ENCODE peak calls at places on chromosomes 3 and 15, in four cellular contexts. One of them, this sample, is unnamed.

GRCh38 chr3:74801924-74802323 is 187.5 kb upstream of the CNTN3 start:
- DNase-seq in esophagus squamous epithelium: no peak
- DNase-seq in heart right ventricle: no peak
- DNase-seq in neural progenitor cell: no peak
- DNase-seq in this sample: no peak

GRCh38 chr3:94137377-94137776 is 74.5 kb downstream of the NSUN3 start:
- DNase-seq in neural progenitor cell: no peak
- DNase-seq in heart right ventricle: no peak
- DNase-seq in esophagus squamous epithelium: no peak
- DNase-seq in this sample: no peak

GRCh38 chr3:76585794-76586392 is 454.0 kb upstream of the ROBO2 start:
- DNase-seq in neural progenitor cell: peak; percentile 14
- DNase-seq in heart right ventricle: no peak
- DNase-seq in esophagus squamous epithelium: no peak
- DNase-seq in this sample: no peak

GRCh38 chr3:38623539-38623938 is 25.9 kb downstream of the SCN5A start:
- DNase-seq in esophagus squamous epithelium: no peak
- DNase-seq in heart right ventricle: no peak
- DNase-seq in neural progenitor cell: peak; percentile 75
- DNase-seq in this sample: no peak

GRCh38 chr15:42083605-42083908 is 10.8 kb downstream of the PLA2G4D start:
- DNase-seq in neural progenitor cell: no peak
- DNase-seq in heart right ventricle: no peak
- DNase-seq in esophagus squamous epithelium: no peak
- DNase-seq in this sample: no peak

GRCh38 chr3:64552160-64552559 is 135.6 kb downstream of the ADAMTS9 start:
- DNase-seq in heart right ventricle: no peak
- DNase-seq in neural progenitor cell: no peak
- DNase-seq in esophagus squamous epithelium: no peak
- DNase-seq in this sample: no peak

GRCh38 chr3:197183582-197183981 is 114.8 kb downstream of the DLG1 start:
- DNase-seq in heart right ventricle: no peak
- DNase-seq in esophagus squamous epithelium: no peak
- DNase-seq in neural progenitor cell: peak; percentile 9
- DNase-seq in this sample: no peak

GRCh38 chr3:47428585-47429145 is 47.1 kb downstream of the SCAP start:
- DNase-seq in heart right ventricle: no peak
- DNase-seq in neural progenitor cell: no peak
- DNase-seq in esophagus squamous epithelium: no peak
- DNase-seq in this sample: no peak

GRCh38 chr3:51681453-51681852 is 10.4 kb downstream of the TEX264 start:
- DNase-seq in heart right ventricle: peak; percentile 51
- DNase-seq in neural progenitor cell: no peak
- DNase-seq in esophagus squamous epithelium: no peak
- DNase-seq in this sample: no peak

GRCh38 chr3:5002174-5002870 is 23.1 kb downstream of the BHLHE40 start:
- DNase-seq in neural progenitor cell: no peak
- DNase-seq in heart right ventricle: no peak
- DNase-seq in esophagus squamous epithelium: no peak
- DNase-seq in this sample: no peak

GRCh38 chr3:16363636-16364035 is 98.6 kb downstream of the OXNAD1 start:
- DNase-seq in heart right ventricle: no peak
- DNase-seq in esophagus squamous epithelium: no peak
- DNase-seq in neural progenitor cell: no peak
- DNase-seq in this sample: no peak

GRCh38 chr3:169771651-169772529 is 1.3 kb upstream of the MYNN start:
- DNase-seq in heart right ventricle: peak; percentile 32
- DNase-seq in esophagus squamous epithelium: no peak
- DNase-seq in neural progenitor cell: peak; percentile 87
- DNase-seq in this sample: no peak

GRCh38 chr15:98667521-98668179 is 19.3 kb downstream of the IGF1R start:
- DNase-seq in neural progenitor cell: peak; percentile 14
- DNase-seq in esophagus squamous epithelium: no peak
- DNase-seq in heart right ventricle: no peak
- DNase-seq in this sample: no peak

GRCh38 chr15:25714538-25714840 is 148.6 kb downstream of the ATP10A start:
- DNase-seq in neural progenitor cell: no peak
- DNase-seq in heart right ventricle: no peak
- DNase-seq in esophagus squamous epithelium: no peak
- DNase-seq in this sample: no peak

GRCh38 chr3:13540332-13540995 is 8.5 kb upstream of the FBLN2 start:
- DNase-seq in neural progenitor cell: no peak
- DNase-seq in heart right ventricle: no peak
- DNase-seq in esophagus squamous epithelium: no peak
- DNase-seq in this sample: no peak

GRCh38 chr3:130787422-130788068 is 40.9 kb upstream of the PIK3R4 start:
- DNase-seq in heart right ventricle: no peak
- DNase-seq in esophagus squamous epithelium: no peak
- DNase-seq in neural progenitor cell: no peak
- DNase-seq in this sample: no peak

GRCh38 chr3:118863731-118864322 is 170.8 kb downstream of the IGSF11 start:
- DNase-seq in heart right ventricle: no peak
- DNase-seq in esophagus squamous epithelium: no peak
- DNase-seq in neural progenitor cell: peak; percentile 20
- DNase-seq in this sample: no peak

GRCh38 chr3:25476639-25477038 is 48.6 kb downstream of the RARB start:
- DNase-seq in esophagus squamous epithelium: no peak
- DNase-seq in neural progenitor cell: no peak
- DNase-seq in heart right ventricle: peak; percentile 23
- DNase-seq in this sample: no peak

GRCh38 chr15:94673801-94674200 is 442.4 kb downstream of the MCTP2 start:
- DNase-seq in esophagus squamous epithelium: no peak
- DNase-seq in heart right ventricle: no peak
- DNase-seq in neural progenitor cell: no peak
- DNase-seq in this sample: no peak

GRCh38 chr3:196620228-196620627 is 19.3 kb upstream of the NRROS start:
- DNase-seq in heart right ventricle: peak; percentile 21
- DNase-seq in neural progenitor cell: no peak
- DNase-seq in esophagus squamous epithelium: no peak
- DNase-seq in this sample: peak; percentile 71

GRCh38 chr3:22939349-22939748 is 263.8 kb upstream of the UBE2E2 start:
- DNase-seq in esophagus squamous epithelium: no peak
- DNase-seq in neural progenitor cell: no peak
- DNase-seq in heart right ventricle: no peak
- DNase-seq in this sample: no peak

GRCh38 chr3:157103280-157103679 is 56.7 kb downstream of the CCNL1 start:
- DNase-seq in neural progenitor cell: no peak
- DNase-seq in heart right ventricle: no peak
- DNase-seq in esophagus squamous epithelium: no peak
- DNase-seq in this sample: no peak

GRCh38 chr3:197337214-197337613 is 38.8 kb upstream of the DLG1 start:
- DNase-seq in neural progenitor cell: no peak
- DNase-seq in esophagus squamous epithelium: no peak
- DNase-seq in heart right ventricle: no peak
- DNase-seq in this sample: no peak

GRCh38 chr3:114799789-114800188 is 347.3 kb downstream of the ZBTB20 start:
- DNase-seq in esophagus squamous epithelium: no peak
- DNase-seq in heart right ventricle: no peak
- DNase-seq in neural progenitor cell: no peak
- DNase-seq in this sample: no peak

GRCh38 chr3:112675943-112676530 is 35.1 kb upstream of the CCDC80 start:
- DNase-seq in heart right ventricle: no peak
- DNase-seq in neural progenitor cell: no peak
- DNase-seq in esophagus squamous epithelium: no peak
- DNase-seq in this sample: no peak

GRCh38 chr3:4332111-4332510 is 28.9 kb downstream of the SETMAR start:
- DNase-seq in esophagus squamous epithelium: no peak
- DNase-seq in heart right ventricle: no peak
- DNase-seq in neural progenitor cell: no peak
- DNase-seq in this sample: no peak

GRCh38 chr15:80800067-80800466 is 20.9 kb downstream of the CEMIP start:
- DNase-seq in esophagus squamous epithelium: no peak
- DNase-seq in heart right ventricle: no peak
- DNase-seq in neural progenitor cell: no peak
- DNase-seq in this sample: no peak

GRCh38 chr3:98920166-98920565 is 18.7 kb upstream of the DCBLD2 start:
- DNase-seq in neural progenitor cell: no peak
- DNase-seq in esophagus squamous epithelium: no peak
- DNase-seq in heart right ventricle: no peak
- DNase-seq in this sample: no peak

GRCh38 chr3:64518950-64519349 is 168.8 kb downstream of the ADAMTS9 start:
- DNase-seq in esophagus squamous epithelium: no peak
- DNase-seq in neural progenitor cell: no peak
- DNase-seq in heart right ventricle: no peak
- DNase-seq in this sample: no peak

GRCh38 chr3:136634821-136635220 is 117.4 kb downstream of the STAG1 start:
- DNase-seq in heart right ventricle: no peak
- DNase-seq in esophagus squamous epithelium: no peak
- DNase-seq in neural progenitor cell: no peak
- DNase-seq in this sample: no peak

GRCh38 chr3:58020740-58021071 is 12.5 kb downstream of the FLNB start:
- DNase-seq in heart right ventricle: no peak
- DNase-seq in neural progenitor cell: no peak
- DNase-seq in esophagus squamous epithelium: no peak
- DNase-seq in this sample: no peak
- H3K4me1 ChIP-seq in heart right ventricle: peaks cover 28% of the 10 kb centered on the region
- H3K4me1 ChIP-seq in neural progenitor cell: peaks cover 33% of the 10 kb centered on the region
- H3K4me1 ChIP-seq in esophagus squamous epithelium: peaks cover 95% of the 10 kb centered on the region
- H3K4me1 ChIP-seq in this sample: no peaks in the 10 kb centered on the region

GRCh38 chr3:172303941-172304558 is 144.2 kb downstream of the GHSR start:
- DNase-seq in neural progenitor cell: no peak
- DNase-seq in esophagus squamous epithelium: no peak
- DNase-seq in heart right ventricle: no peak
- DNase-seq in this sample: no peak
- TF ChIP-seq CTCF in neural progenitor cell: peak; percentile 32
- TF ChIP-seq CTCF in esophagus squamous epithelium: no peak
- TF ChIP-seq CTCF in heart right ventricle: no peak
- TF ChIP-seq CTCF in this sample: no peak

GRCh38 chr3:145952541-145952940 is 208.4 kb downstream of the PLOD2 start:
- DNase-seq in heart right ventricle: no peak
- DNase-seq in neural progenitor cell: no peak
- DNase-seq in esophagus squamous epithelium: no peak
- DNase-seq in this sample: no peak

GRCh38 chr3:145953316-145953715 is 207.7 kb downstream of the PLOD2 start:
- DNase-seq in esophagus squamous epithelium: no peak
- DNase-seq in neural progenitor cell: no peak
- DNase-seq in heart right ventricle: no peak
- DNase-seq in this sample: no peak

GRCh38 chr3:145951431-145951830 is 209.6 kb downstream of the PLOD2 start:
- DNase-seq in heart right ventricle: no peak
- DNase-seq in neural progenitor cell: no peak
- DNase-seq in esophagus squamous epithelium: no peak
- DNase-seq in this sample: no peak
- H3K4me3 ChIP-seq in heart right ventricle: no peak overlapping the region
- H3K4me3 ChIP-seq in neural progenitor cell: no peak overlapping the region
- H3K4me3 ChIP-seq in esophagus squamous epithelium: no peak overlapping the region
- H3K4me3 ChIP-seq in this sample: no peak overlapping the region

DNA sequence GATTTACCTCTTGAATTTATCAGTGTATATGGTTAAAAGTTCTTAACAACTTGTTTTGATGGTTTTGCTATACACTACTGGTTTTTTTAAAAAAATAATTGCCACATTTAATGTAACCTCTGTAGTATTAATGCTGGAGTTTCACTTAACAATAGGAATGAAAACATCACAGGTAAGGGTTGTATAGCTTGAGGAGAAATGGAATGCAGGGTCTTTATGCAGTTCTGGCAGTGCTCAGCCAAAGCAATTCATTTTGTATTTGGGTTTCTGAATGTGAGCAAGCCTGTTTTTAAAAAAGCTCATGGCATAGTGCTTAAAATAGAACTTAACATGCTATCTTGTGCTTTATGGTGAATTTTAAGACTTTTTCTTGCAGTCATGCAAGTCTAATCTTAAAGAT is 8.8 kb downstream of the PIAS1 start:
- DNase-seq in esophagus squamous epithelium: no peak
- DNase-seq in neural progenitor cell: no peak
- DNase-seq in heart right ventricle: no peak
- DNase-seq in this sample: no peak
- H3K4me1 ChIP-seq in esophagus squamous epithelium: peaks cover 72% of the 10 kb centered on the region
- H3K4me1 ChIP-seq in neural progenitor cell: peaks cover 33% of the 10 kb centered on the region
- H3K4me1 ChIP-seq in heart right ventricle: peaks cover 26% of the 10 kb centered on the region
- H3K4me1 ChIP-seq in this sample: peaks cover 24% of the 10 kb centered on the region

This sample was measured in right atrium auricular region.